ENCODE peak calls at places on chromosomes 11 and 22, in four cellular contexts. W, X, Q and V are unnamed samples.

GRCh38 chr22:38046070-38046748 is 11.0 kb upstream of the PICK1 start:
- DNase-seq in W (no peak), X (no peak), Q (no peak), V (no peak)

GRCh38 chr22:49968313-49968830 is 7.8 kb downstream of the PIM3 start:
- DNase-seq in W (no peak), Q (no peak), X (no peak), V (no peak)

GRCh38 chr22:37627091-37627490 is 12.4 kb upstream of the SH3BP1 start:
- DNase-seq in W (no peak), Q (no peak), X (no peak), V (no peak)

GRCh38 chr11:86116386-86116726 is 47.5 kb upstream of the PICALM start:
- DNase-seq in W (peak), Q (peak), X (no peak), V (no peak)

GRCh38 chr22:47143249-47143938 is 380.9 kb downstream of the TBC1D22A start:
- DNase-seq in X (peak), W (no peak), Q (no peak), V (no peak)

GRCh38 chr11:28657378-28658030 is 549.3 kb downstream of the METTL15 start:
- DNase-seq in X (no peak), W (peak), Q (no peak), V (no peak)

GRCh38 chr11:11263238-11264030 is 89.6 kb downstream of the CSNK2A3 start:
- DNase-seq in Q (peak), W (no peak), X (peak), V (peak)

GRCh38 chr22:24169439-24170058 is 11.7 kb upstream of the SUSD2 start:
- DNase-seq in Q (no peak), W (no peak), X (no peak), V (no peak)

GRCh38 chr22:45334528-45334927 is 24.8 kb downstream of the FAM118A start:
- DNase-seq in W (no peak), Q (no peak), X (no peak), V (no peak)

GRCh38 chr22:48554893-48555552 is 1272.7 kb downstream of the BRD1 start:
- DNase-seq in W (no peak), X (no peak), Q (no peak), V (no peak)

GRCh38 chr11:96101146-96101545 is 177.2 kb upstream of the MTMR2 start:
- DNase-seq in W (no peak), X (no peak), Q (no peak), V (no peak)

GRCh38 chr11:124611016-124611571 is at the start of gene PANX3:
- DNase-seq in X (no peak), Q (no peak), W (no peak), V (no peak)

GRCh38 chr11:11349870-11350325 is 3.2 kb downstream of the CSNK2A3 start:
- DNase-seq in Q (no peak), X (no peak), W (peak), V (no peak)

GRCh38 chr22:49736538-49736937 is 91.1 kb downstream of the BRD1 start:
- DNase-seq in Q (no peak), X (no peak), W (no peak), V (no peak)

GRCh38 chr11:35787626-35788025 is 125.1 kb downstream of the TRIM44 start:
- DNase-seq in W (no peak), Q (no peak), X (no peak), V (no peak)

GRCh38 chr11:9569588-9570164 is 3.8 kb upstream of the WEE1 start:
- DNase-seq in W (no peak), X (no peak), Q (peak), V (no peak)

GRCh38 chr11:1158681-1159525 is 1.1 kb downstream of the MUC5AC start:
- DNase-seq in Q (no peak), X (no peak), W (no peak), V (no peak)

GRCh38 chr11:62921201-62921572 is at the start of gene CHRM1:
- DNase-seq in X (peak), Q (peak), W (no peak), V (peak)

GRCh38 chr11:96215094-96215782 is 127.8 kb downstream of the MAML2 start:
- DNase-seq in Q (peak), W (peak), X (no peak), V (no peak)

GRCh38 chr11:65301491-65302329 is 13.0 kb upstream of the CDC42EP2 start:
- DNase-seq in Q (no peak), W (peak), X (no peak), V (no peak)